ENCODE peak calls at places on chromosomes 16 and 17, in four cellular contexts. One of them, this sample, is unnamed.

GRCh38 chr16:57609541-57610401 is 18.7 kb upstream of the ADGRG1 start:
- DNase-seq in iris pigment epithelial cell: no peak
- DNase-seq in foreskin melanocyte: no peak
- DNase-seq in EL: no peak
- DNase-seq in this sample: no peak

GRCh38 chr16:80611171-80611929 is 70.6 kb downstream of the DYNLRB2 start:
- DNase-seq in foreskin melanocyte: no peak
- DNase-seq in EL: no peak
- DNase-seq in iris pigment epithelial cell: no peak
- DNase-seq in this sample: no peak

GRCh38 chr16:9297437-9298113 is 206.1 kb downstream of the HAPSTR1 start:
- DNase-seq in iris pigment epithelial cell: no peak
- DNase-seq in foreskin melanocyte: peak; percentile 11
- DNase-seq in EL: peak; percentile 2
- DNase-seq in this sample: no peak

GRCh38 chr17:57517519-57518342 is 227.4 kb downstream of the CCDC182 start:
- DNase-seq in EL: no peak
- DNase-seq in iris pigment epithelial cell: no peak
- DNase-seq in foreskin melanocyte: no peak
- DNase-seq in this sample: no peak

GRCh38 chr17:48429156-48429555 is 858 bp downstream of the SKAP1 start:
- DNase-seq in EL: no peak
- DNase-seq in foreskin melanocyte: no peak
- DNase-seq in iris pigment epithelial cell: no peak
- DNase-seq in this sample: no peak

GRCh38 chr17:57955183-57955952 is at the start of gene CUEDC1:
- DNase-seq in foreskin melanocyte: no peak
- DNase-seq in iris pigment epithelial cell: peak; percentile 62
- DNase-seq in EL: peak; percentile 64
- DNase-seq in this sample: peak; percentile 87

GRCh38 chr17:1998426-1998784 is 26.7 kb downstream of the RTN4RL1 start:
- DNase-seq in EL: no peak
- DNase-seq in iris pigment epithelial cell: no peak
- DNase-seq in foreskin melanocyte: no peak
- DNase-seq in this sample: no peak

GRCh38 chr16:69526831-69527655 is 38.7 kb upstream of the NFAT5 start:
- DNase-seq in EL: no peak
- DNase-seq in iris pigment epithelial cell: no peak
- DNase-seq in foreskin melanocyte: no peak
- DNase-seq in this sample: no peak

GRCh38 chr17:34254651-34255380 is at the start of gene CCL2:
- DNase-seq in foreskin melanocyte: peak; percentile 74
- DNase-seq in EL: peak; percentile 92
- DNase-seq in iris pigment epithelial cell: peak; percentile 74
- DNase-seq in this sample: peak; percentile 75

GRCh38 chr16:50213939-50214519 is 52.3 kb upstream of the ADCY7 start:
- DNase-seq in EL: peak; percentile 61
- DNase-seq in foreskin melanocyte: peak; percentile 52
- DNase-seq in iris pigment epithelial cell: peak; percentile 53
- DNase-seq in this sample: no peak

GRCh38 chr17:55219484-55219883 is 45.3 kb upstream of the HLF start:
- DNase-seq in EL: no peak
- DNase-seq in iris pigment epithelial cell: no peak
- DNase-seq in foreskin melanocyte: no peak
- DNase-seq in this sample: no peak

GRCh38 chr16:67939507-67940435 is 3.1 kb upstream of the PSMB10 start:
- DNase-seq in iris pigment epithelial cell: no peak
- DNase-seq in foreskin melanocyte: no peak
- DNase-seq in EL: no peak
- DNase-seq in this sample: peak; percentile 48

GRCh38 chr17:27634781-27635180 is 3.8 kb downstream of the LGALS9 start:
- DNase-seq in foreskin melanocyte: no peak
- DNase-seq in iris pigment epithelial cell: no peak
- DNase-seq in EL: no peak
- DNase-seq in this sample: no peak

GRCh38 chr17:28394717-28395116 is 11.3 kb downstream of the SLC46A1 start:
- DNase-seq in foreskin melanocyte: no peak
- DNase-seq in iris pigment epithelial cell: peak; percentile 43
- DNase-seq in EL: peak; percentile 78
- DNase-seq in this sample: no peak

GRCh38 chr17:80751070-80751459 is 206.4 kb downstream of the RPTOR start:
- DNase-seq in iris pigment epithelial cell: no peak
- DNase-seq in foreskin melanocyte: no peak
- DNase-seq in EL: peak; percentile 39
- DNase-seq in this sample: no peak

GRCh38 chr16:68229431-68230175 is 6.3 kb downstream of the ESRP2 start:
- DNase-seq in iris pigment epithelial cell: peak; percentile 52
- DNase-seq in foreskin melanocyte: peak; percentile 36
- DNase-seq in EL: peak; percentile 71
- DNase-seq in this sample: no peak

GRCh38 chr16:11472410-11472809 is 114.3 kb downstream of the LITAF start:
- DNase-seq in foreskin melanocyte: no peak
- DNase-seq in iris pigment epithelial cell: no peak
- DNase-seq in EL: no peak
- DNase-seq in this sample: no peak

GRCh38 chr17:71081666-71082065 is 912.3 kb downstream of the KCNJ2 start:
- DNase-seq in iris pigment epithelial cell: no peak
- DNase-seq in EL: no peak
- DNase-seq in foreskin melanocyte: no peak
- DNase-seq in this sample: no peak

GRCh38 chr16:4386452-4386813 is 14.8 kb downstream of the VASN start:
- DNase-seq in iris pigment epithelial cell: no peak
- DNase-seq in EL: peak; percentile 51
- DNase-seq in foreskin melanocyte: no peak
- DNase-seq in this sample: no peak

GRCh38 chr16:69126221-69126620 is 6.2 kb downstream of the CHTF8 start:
- DNase-seq in iris pigment epithelial cell: no peak
- DNase-seq in foreskin melanocyte: no peak
- DNase-seq in EL: no peak
- DNase-seq in this sample: no peak

GRCh38 chr16:53091508-53092211 is 36.9 kb downstream of the CHD9 start:
- DNase-seq in EL: peak; percentile 86
- DNase-seq in foreskin melanocyte: peak; percentile 94
- DNase-seq in iris pigment epithelial cell: peak; percentile 70
- DNase-seq in this sample: peak; percentile 67

GRCh38 chr17:68807998-68808772 is 147.0 kb downstream of the ABCA8 start:
- DNase-seq in EL: no peak
- DNase-seq in foreskin melanocyte: no peak
- DNase-seq in iris pigment epithelial cell: no peak
- DNase-seq in this sample: no peak

This sample was measured in left ventricle myocardium inferior.